ENCODE peak calls at places on chromosomes 11 and 22, in six cellular contexts. O is H1, L is A549, Y is stomach, G is sigmoid colon, D is HepG2. R is an unnamed sample.

GRCh38 chr22:30733081-30733680 is 38.5 kb downstream of the OSBP2 start:
- DNase-seq in O (no peak), L (no peak), Y (no peak), G (no peak), D (no peak), R (no peak)

GRCh38 chr22:29320546-29320945 is 5.0 kb upstream of the RASL10A start:
- DNase-seq in O (no peak), L (no peak), Y (no peak), G (no peak), D (peak; percentile 50), R (no peak)

GRCh38 chr22:19691721-19692341 is 22.5 kb upstream of the SEPTIN5 start:
- DNase-seq in O (no peak), L (peak; percentile 73), Y (no peak), G (peak; percentile 71), D (no peak), R (no peak)

GRCh38 chr22:19182472-19183157 is 4.1 kb upstream of the SLC25A1 start:
- DNase-seq in O (no peak), L (no peak), Y (no peak), G (no peak), D (no peak), R (no peak)

GRCh38 chr11:122673706-122674105 is 18.2 kb downstream of the UBASH3B start:
- DNase-seq in O (no peak), L (no peak), Y (no peak), G (no peak), D (no peak), R (no peak)

GRCh38 chr11:108871867-108872266 is 207.0 kb downstream of the DDX10 start:
- DNase-seq in O (no peak), L (no peak), Y (no peak), G (no peak), D (no peak), R (no peak)

GRCh38 chr11:28606930-28607329 is 498.7 kb downstream of the METTL15 start:
- DNase-seq in O (no peak), L (no peak), Y (no peak), G (no peak), D (no peak), R (no peak)

GRCh38 chr22:23218867-23219251 is 38.5 kb downstream of the BCR start:
- DNase-seq in O (no peak), L (no peak), Y (peak; percentile 67), G (no peak), D (peak; percentile 59), R (peak; percentile 54)

GRCh38 chr11:95727630-95728029 is 62.0 kb downstream of the FAM76B start:
- DNase-seq in O (no peak), L (no peak), Y (no peak), G (no peak), D (no peak), R (no peak)

GRCh38 chr22:35475545-35475944 is 65.1 kb upstream of the RASD2 start:
- DNase-seq in O (no peak), L (no peak), Y (no peak), G (no peak), D (no peak), R (no peak)

GRCh38 chr11:91596111-91596510 is 628.5 kb upstream of the FAT3 start:
- DNase-seq in O (no peak), L (no peak), Y (no peak), G (no peak), D (no peak), R (no peak)

GRCh38 chr11:44036811-44037657 is 10.7 kb upstream of the ACCSL start:
- DNase-seq in O (peak; percentile 61), L (peak; percentile 72), Y (peak; percentile 66), G (peak; percentile 93), D (peak; percentile 63), R (peak; percentile 62)

GRCh38 chr11:15828241-15828903 is 528.0 kb downstream of the SOX6 start:
- DNase-seq in O (no peak), L (no peak), Y (no peak), G (no peak), D (no peak), R (no peak)

GRCh38 chr11:116773203-116774112 is 671 bp upstream of the BUD13 start:
- DNase-seq in O (no peak), L (no peak), Y (no peak), G (no peak), D (no peak), R (no peak)

GRCh38 chr11:116775975-116776374 is 3.2 kb upstream of the BUD13 start:
- DNase-seq in O (no peak), L (no peak), Y (no peak), G (no peak), D (no peak), R (no peak)

GRCh38 chr11:116774661-116775060 is 1.9 kb upstream of the BUD13 start:
- DNase-seq in O (no peak), L (no peak), Y (no peak), G (no peak), D (no peak), R (no peak)

GRCh38 chr11:116771935-116772334 is 852 bp downstream of the BUD13 start:
- DNase-seq in O (no peak), L (no peak), Y (no peak), G (no peak), D (no peak), R (no peak)

DNA sequence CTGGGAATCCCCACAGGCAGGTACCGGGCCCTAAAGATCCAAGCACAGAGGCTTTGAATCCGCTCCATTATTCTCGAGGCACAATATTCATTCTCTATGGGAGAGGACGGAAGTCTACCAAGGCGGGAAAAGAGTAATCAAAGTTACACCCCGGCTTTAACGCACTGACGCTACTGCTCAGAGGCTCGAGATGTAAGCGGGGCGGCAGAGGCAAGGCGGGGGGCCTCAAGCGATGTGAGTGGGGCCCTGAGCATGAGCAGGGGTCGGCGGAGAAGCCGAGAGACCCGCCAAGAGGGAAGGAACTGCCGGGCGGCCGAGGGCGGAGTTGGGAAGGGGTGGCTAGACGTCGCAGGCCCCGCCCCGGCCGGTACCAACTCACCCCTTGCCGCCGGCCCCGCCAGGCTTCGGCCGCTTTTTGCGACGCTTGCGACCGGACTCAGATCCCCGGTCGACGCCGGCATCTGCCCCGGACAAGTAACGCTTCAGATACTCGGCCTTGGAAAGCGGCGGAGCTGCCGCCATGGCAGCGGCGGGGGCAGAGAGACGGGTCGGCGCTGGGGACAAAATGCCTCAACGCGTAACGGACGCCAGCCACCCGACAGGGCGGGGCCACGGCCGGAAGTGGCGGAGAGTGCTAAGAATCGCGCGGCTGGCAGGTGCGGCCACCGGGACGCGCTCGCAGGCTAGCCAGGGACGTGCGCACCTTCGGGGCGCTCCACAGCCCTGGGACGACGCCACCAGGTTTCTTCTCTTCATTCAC is at the start of gene BUD13:
- DNase-seq in O (peak; percentile 50), L (peak; percentile 89), Y (peak; percentile 92), G (peak; percentile 95), D (peak; percentile 78), R (peak; percentile 94)
- TF ChIP-seq POLR2A in O (peak; percentile 96), L (peak; percentile 80), Y (no peak), G (peak; percentile 58), D (peak; percentile 92), R (peak; percentile 79)

DNA sequence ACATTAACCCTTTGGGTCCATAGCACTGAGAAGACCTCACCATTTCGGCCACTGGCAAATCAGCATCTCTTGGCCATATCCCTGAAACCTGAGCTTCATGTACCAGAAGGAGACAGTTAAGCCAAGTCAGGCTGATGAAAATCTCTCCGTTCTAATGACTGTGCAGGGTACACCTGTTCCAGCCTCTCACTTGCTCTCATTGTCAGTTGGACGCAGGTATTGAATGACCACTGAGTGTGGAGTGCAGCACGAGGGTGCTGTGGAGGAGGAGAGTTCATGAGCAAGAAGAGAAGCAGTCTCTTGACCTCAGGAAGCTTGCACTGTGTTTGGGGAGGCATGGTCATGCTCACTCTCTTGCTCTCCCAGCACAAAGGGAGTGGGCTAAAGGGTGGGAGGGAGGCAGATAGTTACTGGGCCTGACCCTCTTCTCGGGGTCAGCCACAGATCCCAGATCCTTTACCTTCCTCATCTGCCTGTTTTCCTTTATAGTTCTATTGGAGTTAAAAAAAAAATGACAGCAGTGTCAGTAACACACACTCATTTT is 65.2 kb downstream of the ZBTB16 start:
- DNase-seq in O (no peak), L (no peak), Y (no peak), G (no peak), D (no peak), R (no peak)
- TF ChIP-seq EP300 in O (no peak), L (no peak), Y (no peak), G (no peak), D (no peak), R (no peak)

GRCh38 chr11:61969838-61970452 is 2.5 kb upstream of the FTH1 start:
- DNase-seq in O (no peak), L (peak; percentile 57), Y (no peak), G (no peak), D (no peak), R (no peak)

GRCh38 chr11:61972112-61972795 is 4.8 kb upstream of the FTH1 start:
- DNase-seq in O (no peak), L (no peak), Y (no peak), G (no peak), D (no peak), R (no peak)

GRCh38 chr11:61972796-61973602 is 5.6 kb upstream of the FTH1 start:
- DNase-seq in O (no peak), L (peak; percentile 79), Y (no peak), G (no peak), D (peak; percentile 95), R (no peak)

GRCh38 chr11:61969391-61969758 is 1.9 kb upstream of the FTH1 start:
- DNase-seq in O (no peak), L (no peak), Y (no peak), G (no peak), D (no peak), R (no peak)

DNA sequence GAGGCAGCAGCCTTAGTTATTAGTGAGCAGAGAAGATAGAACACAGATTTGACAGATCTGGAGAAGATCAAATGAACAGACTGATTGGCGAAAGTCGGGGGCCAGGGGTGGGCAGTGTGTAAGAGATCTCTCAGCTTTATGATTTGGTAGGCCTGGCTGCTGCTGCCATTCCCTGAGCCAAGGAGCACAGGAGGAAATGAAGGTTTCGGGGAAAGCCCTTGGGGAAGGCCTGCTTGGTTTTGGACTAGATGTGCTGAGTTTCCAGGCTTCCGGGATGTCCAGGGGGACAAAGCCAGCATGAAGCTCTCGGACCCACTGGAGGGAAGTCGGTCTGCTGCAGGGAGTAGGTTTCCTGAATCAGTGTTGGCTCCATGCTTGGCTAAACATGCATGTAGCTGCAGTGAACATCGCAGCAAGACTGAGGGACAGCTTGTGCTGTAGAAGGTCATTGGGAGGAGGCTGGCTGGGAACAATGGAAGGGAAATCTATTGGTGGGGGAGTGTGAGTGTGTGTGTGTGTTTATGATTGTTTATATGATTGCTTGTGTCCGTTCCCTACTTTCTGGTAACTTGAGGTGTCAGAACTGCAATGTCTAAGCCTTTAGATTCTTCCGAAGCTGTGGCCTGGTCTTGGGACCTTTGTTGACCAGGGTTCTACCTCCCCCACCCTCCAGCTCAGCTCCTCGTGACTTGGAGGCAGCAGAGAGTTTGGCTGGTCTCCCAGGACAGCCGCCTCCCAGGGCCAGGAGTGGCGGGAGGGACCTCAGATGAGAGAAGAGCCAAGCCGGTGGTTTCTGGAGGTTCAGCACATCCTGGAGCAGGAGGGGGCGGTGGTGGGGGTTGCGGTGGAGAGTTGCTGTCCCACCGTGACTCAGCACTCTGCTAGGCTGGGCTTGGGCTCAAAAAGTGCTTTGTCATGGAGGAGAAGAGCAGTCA is 4.0 kb upstream of the FTH1 start:
- DNase-seq in O (peak; percentile 86), L (peak; percentile 99), Y (peak; percentile 96), G (peak; percentile 100), D (peak; percentile 99), R (peak; percentile 94)
- H3K4me1 ChIP-seq in O (peaks cover 25% of the 10 kb centered on the region), L (peaks cover 78% of the 10 kb centered on the region), Y (peaks cover 80% of the 10 kb centered on the region), G (peaks cover 61% of the 10 kb centered on the region), D (peaks cover 79% of the 10 kb centered on the region), R (peaks cover 78% of the 10 kb centered on the region)

DNA sequence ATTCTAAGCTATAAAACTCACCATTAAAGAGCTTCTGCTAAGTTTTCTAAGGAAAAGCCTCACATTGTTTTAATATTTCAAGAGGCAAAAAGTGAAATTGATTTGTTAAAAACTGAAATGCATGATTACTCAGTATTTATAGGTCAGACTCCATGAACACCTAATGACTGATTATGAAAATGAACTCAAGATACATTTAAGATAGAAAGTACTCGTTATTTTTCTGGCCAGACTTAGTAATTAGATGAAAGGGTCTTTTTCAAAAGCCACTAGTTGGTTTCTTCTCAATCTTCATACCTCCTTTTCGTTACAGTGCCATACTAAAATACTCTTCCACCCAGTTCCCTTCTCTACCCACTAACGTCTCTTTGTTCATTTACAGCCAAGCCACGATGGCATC is 56.3 kb downstream of the VSIG10L2 start:
- DNase-seq in O (no peak), L (no peak), Y (no peak), G (no peak), D (no peak), R (no peak)
- TF ChIP-seq POLR2A in O (no peak), L (no peak), Y (no peak), G (no peak), D (no peak), R (no peak)